ENCODE peak calls at places on chromosomes 3 and 15, in five cellular contexts. W, Q, C, T and U are unnamed samples.

GRCh38 chr3:39850707-39851014 is 41.3 kb downstream of the MYRIP start:
- DNase-seq in W (no peak), Q (no peak), C (no peak), T (no peak), U (no peak)

GRCh38 chr15:36590838-36591237 is 11.4 kb downstream of the CDIN1 start:
- DNase-seq in W (no peak), Q (no peak), C (no peak), T (no peak), U (no peak)

GRCh38 chr3:32321095-32321835 is 70.4 kb upstream of the CMTM7 start:
- DNase-seq in W (no peak), Q (no peak), C (peak), T (no peak), U (no peak)

GRCh38 chr3:141738636-141739363 is 702 bp downstream of the RNF7 start:
- DNase-seq in W (no peak), Q (no peak), C (peak), T (no peak), U (peak)

GRCh38 chr15:80442728-80443403 is 38.7 kb downstream of the ARNT2 start:
- DNase-seq in W (no peak), Q (no peak), C (no peak), T (no peak), U (no peak)

GRCh38 chr3:35677797-35678196 is 38.5 kb downstream of the ARPP21 start:
- DNase-seq in W (no peak), Q (no peak), C (no peak), T (no peak), U (no peak)

GRCh38 chr3:59540696-59541095 is 490.9 kb upstream of the CFAP20DC start:
- DNase-seq in W (no peak), Q (no peak), C (no peak), T (no peak), U (no peak)

GRCh38 chr3:9007928-9008327 is 44.7 kb upstream of the RAD18 start:
- DNase-seq in W (no peak), Q (no peak), C (no peak), T (no peak), U (no peak)

GRCh38 chr15:28896944-28897343 is 11.2 kb downstream of the APBA2 start:
- DNase-seq in W (no peak), Q (no peak), C (no peak), T (no peak), U (peak)

GRCh38 chr3:62128028-62128427 is 245.3 kb downstream of the FEZF2 start:
- DNase-seq in W (no peak), Q (no peak), C (peak), T (no peak), U (no peak)

DNA sequence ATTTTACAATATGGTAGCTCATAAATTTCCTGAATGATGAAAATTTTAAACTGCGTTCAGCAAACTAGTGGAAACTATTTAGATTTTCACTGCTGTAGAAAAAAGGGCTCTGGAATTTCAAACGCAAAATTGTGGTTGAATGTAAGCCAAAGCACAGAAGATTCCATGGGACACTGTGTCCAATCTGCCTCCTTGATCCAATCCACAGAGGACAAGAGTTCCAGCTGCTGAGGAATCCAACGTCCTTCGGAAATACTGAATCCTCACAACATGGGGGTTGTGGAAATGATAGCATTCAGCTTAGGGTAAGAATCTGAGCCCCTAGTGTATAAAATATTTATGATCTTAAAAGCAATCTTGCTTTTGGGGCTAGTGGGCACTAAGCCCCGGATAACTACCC is 161.0 kb downstream of the PLD1 start:
- DNase-seq in W (no peak), Q (no peak), C (no peak), T (no peak), U (no peak)
- H3K27ac ChIP-seq in W (no peak), Q (peak), C (no peak), T (no peak), U (no peak)

DNA sequence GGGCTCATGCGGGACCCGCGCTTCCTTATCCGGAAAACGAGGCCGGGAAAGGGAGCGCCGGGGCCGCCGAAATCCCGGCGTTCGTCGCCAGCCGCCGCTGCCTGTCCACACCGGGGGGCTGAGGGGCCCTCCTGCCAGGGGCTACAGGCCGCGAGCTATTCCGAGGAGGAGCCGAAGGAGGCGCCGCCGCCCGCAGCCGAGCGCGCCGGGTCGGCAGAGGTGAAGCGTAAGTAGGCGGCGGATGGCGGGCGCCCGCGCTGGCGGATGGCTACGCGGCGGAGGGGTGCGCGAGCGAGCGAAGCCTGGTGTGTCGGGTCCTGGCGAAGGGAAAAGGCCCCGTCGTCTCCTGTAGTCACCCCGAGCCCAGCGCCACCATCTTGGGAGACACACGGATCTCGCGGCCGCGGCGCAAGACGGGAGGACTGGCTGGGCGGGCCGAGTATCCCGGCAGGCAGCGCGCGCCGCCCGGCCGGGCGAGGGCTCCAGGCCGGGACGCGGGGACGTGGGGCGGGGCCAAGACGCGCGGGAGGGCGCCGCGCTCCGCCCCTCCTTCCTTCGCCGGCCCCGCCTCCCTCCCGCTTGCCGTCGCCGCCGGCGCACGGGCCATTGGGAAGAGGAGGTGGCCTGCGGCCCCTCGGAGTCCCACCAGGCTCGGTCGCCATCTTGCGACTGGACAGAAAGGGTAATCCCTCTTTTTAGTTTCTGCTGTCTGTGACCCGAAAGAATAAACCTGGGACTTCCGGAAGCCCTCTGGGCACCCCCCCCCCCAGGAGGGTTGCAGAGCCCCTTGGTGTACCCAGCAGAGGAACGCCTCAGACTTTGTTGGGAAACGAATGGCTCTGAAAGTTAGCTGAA is at the start of gene UBE3A:
- DNase-seq in W (peak), Q (peak), C (peak), T (peak), U (peak)
- TF ChIP-seq CTCF in W (peak), Q (peak), C (peak), T (peak), U (peak)

GRCh38 chr3:15426579-15427118 is 695 bp downstream of the METTL6 start:
- DNase-seq in W (no peak), Q (no peak), C (no peak), T (no peak), U (no peak)
- H3K27ac ChIP-seq in W (peak), Q (no peak), C (peak), T (no peak), U (peak)

DNA sequence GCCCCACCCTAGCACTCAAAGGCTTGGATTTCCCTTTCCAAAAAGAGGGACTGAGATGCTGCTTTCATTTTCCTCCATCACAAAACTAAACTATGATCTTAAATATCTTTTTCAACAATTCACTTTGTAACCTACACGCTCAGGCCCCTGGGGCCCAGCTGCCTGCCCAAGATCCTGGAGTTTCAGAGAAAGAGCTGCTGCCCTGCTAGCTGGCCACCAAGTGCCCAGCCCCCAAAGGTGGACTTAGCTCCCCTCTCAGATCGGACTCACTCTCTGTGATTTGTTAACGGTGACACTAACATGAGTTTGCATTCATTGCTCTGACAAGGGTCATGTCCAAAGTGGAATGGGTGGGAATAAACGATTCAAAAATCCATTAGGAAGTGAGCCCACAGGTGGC is 119.6 kb upstream of the SMAD3 start:
- DNase-seq in W (no peak), Q (no peak), C (no peak), T (no peak), U (no peak)
- TF ChIP-seq CTCF in W (no peak), Q (no peak), C (no peak), T (no peak), U (no peak)

GRCh38 chr3:133944181-133944580 is 48.5 kb upstream of the RAB6B start:
- DNase-seq in W (no peak), Q (peak), C (no peak), T (no peak), U (peak)

GRCh38 chr3:133944641-133945441 is 49.2 kb upstream of the RAB6B start:
- DNase-seq in W (no peak), Q (peak), C (peak), T (no peak), U (peak)

GRCh38 chr3:133943639-133944131 is 48.0 kb upstream of the RAB6B start:
- DNase-seq in W (no peak), Q (peak), C (peak), T (no peak), U (peak)

GRCh38 chr3:133948131-133948810 is 52.6 kb upstream of the RAB6B start:
- DNase-seq in W (no peak), Q (peak), C (no peak), T (no peak), U (no peak)

DNA sequence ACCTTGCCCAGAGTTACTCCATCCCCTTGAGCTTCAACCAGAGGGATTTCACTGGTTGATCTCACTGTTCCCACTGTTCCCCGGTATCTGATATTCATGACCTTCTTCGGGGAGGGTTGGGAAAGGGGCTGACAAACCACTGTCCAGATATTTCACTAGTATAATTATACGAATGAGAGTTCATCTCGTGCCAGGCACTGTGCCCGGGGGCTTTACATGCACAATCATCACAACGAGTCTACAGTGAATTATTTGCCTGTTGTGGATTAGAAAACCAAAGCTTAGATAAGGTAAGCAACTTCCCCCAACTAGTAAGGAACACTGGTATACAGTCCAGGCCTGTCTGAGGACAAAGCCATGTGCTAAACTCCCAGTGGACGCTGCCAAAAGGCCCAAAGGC is 50.0 kb upstream of the RAB6B start:
- DNase-seq in W (no peak), Q (no peak), C (no peak), T (no peak), U (no peak)
- H3K27ac ChIP-seq in W (peak), Q (peak), C (peak), T (no peak), U (peak)

DNA sequence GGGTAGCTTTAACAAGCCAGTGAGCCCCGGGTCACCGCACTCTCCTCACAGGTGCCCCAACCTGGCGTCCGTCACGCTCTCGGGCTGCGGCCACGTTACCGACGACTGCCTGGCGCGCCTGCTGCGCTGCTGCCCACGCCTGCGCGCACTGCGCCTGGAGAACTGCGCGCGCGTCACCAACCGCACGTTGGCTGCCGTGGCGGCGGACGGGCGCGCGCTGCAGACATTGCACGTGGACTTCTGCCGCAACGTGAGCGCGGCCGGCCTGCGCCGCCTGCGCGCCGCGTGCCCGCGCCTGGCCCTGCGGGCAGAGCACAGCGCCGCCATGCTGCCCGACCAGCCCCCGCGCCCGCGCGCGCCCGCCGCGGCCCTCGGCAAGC is 3.4 kb downstream of the FBXL22 start:
- DNase-seq in W (peak), Q (peak), C (peak), T (peak), U (peak)
- TF ChIP-seq CTCF in W (no peak), Q (peak), C (no peak), T (peak), U (peak)

GRCh38 chr15:31340047-31340446 is 13.4 kb downstream of the KLF13 start:
- DNase-seq in W (no peak), Q (no peak), C (no peak), T (no peak), U (no peak)
- H3K27ac ChIP-seq in W (peak), Q (peak), C (no peak), T (no peak), U (peak)